ENCODE peak calls at places on chromosomes 7 and 10, in seven cellular contexts. K is SK-N-SH, T is AG04450, F is colonic mucosa, E is cardiac muscle cell, M is GM23338, R is HL-60. Z is an unnamed sample.

GRCh38 chr10:79608505-79609375 is 2.0 kb upstream of the SFTPA1 start:
- DNase-seq in E (peak; percentile 60), K (peak; percentile 66), R (peak; percentile 35), M (peak; percentile 80), F (peak; percentile 34), T (no peak), Z (peak; percentile 8)

GRCh38 chr7:94374231-94374630 is 20.5 kb upstream of the COL1A2 start:
- DNase-seq in F (peak; percentile 51), M (peak; percentile 55), T (peak; percentile 87), K (no peak), E (peak; percentile 45), R (no peak), Z (no peak)

GRCh38 chr10:74153123-74153522 is 2.1 kb downstream of the ADK start:
- DNase-seq in T (no peak), K (peak; percentile 24), R (no peak), M (peak; percentile 68), E (peak; percentile 45), F (no peak), Z (no peak)

GRCh38 chr7:92448185-92448747 is 984 bp downstream of the GATAD1 start:
- DNase-seq in F (peak; percentile 75), R (peak; percentile 47), K (peak; percentile 43), M (peak; percentile 58), T (no peak), E (peak; percentile 54), Z (peak; percentile 76)

GRCh38 chr10:125871341-125871740 is 9.8 kb downstream of the DHX32 start:
- DNase-seq in F (no peak), E (no peak), R (no peak), M (no peak), T (peak; percentile 33), K (no peak), Z (no peak)

GRCh38 chr10:110226926-110227641 is 19.7 kb downstream of the MXI1 start:
- DNase-seq in K (no peak), R (peak; percentile 82), M (peak; percentile 76), F (peak; percentile 83), T (no peak), E (peak; percentile 57), Z (peak; percentile 86)

GRCh38 chr7:28882896-28883470 is 75.1 kb downstream of the TRIL start:
- DNase-seq in F (no peak), M (no peak), T (no peak), R (no peak), K (no peak), E (no peak), Z (no peak)

GRCh38 chr7:98217623-98218582 is 6.7 kb downstream of the BHLHA15 start:
- DNase-seq in K (no peak), F (no peak), M (no peak), E (no peak), R (no peak), T (no peak), Z (no peak)

GRCh38 chr10:6058677-6059475 is 3.3 kb downstream of the IL2RA start:
- DNase-seq in K (no peak), T (no peak), E (no peak), R (no peak), M (no peak), F (no peak), Z (no peak)

GRCh38 chr10:112525215-112525614 is 78.2 kb downstream of the VTI1A start:
- DNase-seq in K (no peak), R (no peak), F (no peak), T (no peak), M (no peak), E (no peak), Z (no peak)

DNA sequence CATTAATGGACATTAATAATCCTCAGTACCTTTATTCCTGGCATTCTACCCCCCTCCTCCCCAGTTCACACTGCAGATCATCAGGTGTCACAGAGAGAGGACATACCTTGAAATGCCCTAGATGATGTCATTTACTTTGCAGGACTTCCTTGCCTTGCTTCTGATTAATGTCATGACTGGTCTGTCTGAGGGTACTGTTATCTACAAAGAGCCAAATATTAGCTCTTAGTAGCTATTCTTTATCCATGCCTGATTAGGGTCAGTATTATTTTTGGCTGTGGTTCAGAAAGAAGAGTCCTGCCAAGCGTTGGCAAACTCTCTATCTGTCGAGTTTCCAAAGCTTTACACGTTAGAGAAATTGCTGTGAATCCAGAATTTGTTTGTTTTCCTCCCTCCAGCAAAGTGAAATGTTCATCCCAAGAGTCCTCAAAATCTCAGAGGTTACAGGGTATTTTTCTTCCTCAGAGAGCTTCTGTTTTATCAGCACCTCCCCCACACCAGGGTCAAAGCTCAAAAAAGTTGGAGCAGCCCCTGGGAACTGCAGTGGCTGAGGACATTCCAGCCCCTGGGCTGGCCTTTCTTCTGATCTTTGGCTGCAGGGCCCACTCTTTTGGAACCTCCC is 12.6 kb downstream of the SCD start:
- DNase-seq in E (peak; percentile 32), T (no peak), R (no peak), M (no peak), F (no peak), K (peak; percentile 57), Z (no peak)
- H3K27ac ChIP-seq in E (peak overlapping the region; percentile 84), T (no peak overlapping the region), R (no peak overlapping the region), M (peak overlapping the region; percentile 93), F (no peak overlapping the region), K (no peak overlapping the region), Z (no peak overlapping the region)

GRCh38 chr7:698515-699259 is 27.8 kb upstream of the DNAAF5 start:
- DNase-seq in F (no peak), E (no peak), T (no peak), R (no peak), K (no peak), M (no peak), Z (no peak)

GRCh38 chr7:701086-701671 is 25.3 kb upstream of the DNAAF5 start:
- DNase-seq in M (no peak), K (no peak), R (no peak), E (no peak), F (no peak), T (no peak), Z (no peak)

GRCh38 chr7:696426-697258 is 29.9 kb upstream of the DNAAF5 start:
- DNase-seq in E (no peak), R (no peak), K (no peak), T (no peak), M (no peak), F (no peak), Z (no peak)

GRCh38 chr7:697259-697615 is 29.3 kb upstream of the DNAAF5 start:
- DNase-seq in E (no peak), F (no peak), R (no peak), T (no peak), K (no peak), M (no peak), Z (no peak)

DNA sequence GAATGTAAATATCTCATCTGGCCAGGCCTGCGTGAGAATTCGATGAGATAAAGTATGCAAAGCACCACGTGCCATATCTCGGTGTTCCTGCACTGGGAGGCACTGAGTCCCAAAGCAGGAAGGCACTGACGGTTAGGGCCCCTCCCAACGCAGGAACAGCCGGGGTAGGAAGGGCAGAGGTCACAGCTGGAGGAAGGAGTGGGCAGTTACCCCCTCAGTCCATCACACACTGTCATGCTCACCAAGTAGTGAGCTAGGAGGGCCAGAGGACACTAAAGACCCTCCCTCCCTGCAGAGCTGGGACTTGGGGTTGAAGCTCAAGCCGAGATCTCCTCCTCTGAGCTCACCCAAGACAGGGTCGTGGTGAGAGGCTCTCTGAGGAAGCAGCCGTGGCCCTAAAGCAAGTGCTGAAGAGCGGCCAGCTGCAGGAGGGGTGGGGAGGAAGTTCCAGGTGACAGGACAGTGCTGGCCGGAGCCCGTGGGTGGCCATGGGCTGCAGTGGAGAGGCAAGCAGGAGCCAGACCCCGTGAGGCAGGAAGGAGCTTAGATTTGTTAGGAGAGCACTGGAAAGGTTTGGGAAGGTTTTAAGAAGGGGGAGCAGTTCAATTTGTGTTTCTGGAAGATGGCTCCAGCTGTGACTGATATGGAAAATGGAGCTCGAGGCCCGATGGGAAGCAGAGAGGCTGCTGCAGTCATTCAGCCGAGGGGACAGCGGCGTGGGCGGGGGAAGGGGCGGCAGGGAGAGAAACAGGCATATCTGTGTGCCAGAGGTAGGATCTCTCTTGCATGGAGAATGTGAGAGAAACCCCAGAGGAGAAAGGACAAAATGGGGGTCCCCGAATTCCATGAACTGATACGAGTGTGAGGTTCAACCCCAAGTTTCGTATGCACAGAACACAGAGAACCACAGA is 27.0 kb upstream of the DNAAF5 start:
- DNase-seq in T (no peak), R (no peak), F (peak; percentile 47), K (no peak), M (no peak), E (no peak), Z (no peak)
- H3K27ac ChIP-seq in T (no peak overlapping the region), R (no peak overlapping the region), F (no peak overlapping the region), K (no peak overlapping the region), M (no peak overlapping the region), E (no peak overlapping the region), Z (no peak overlapping the region)

GRCh38 chr10:32961892-32962369 is 3.9 kb upstream of the ITGB1 start:
- DNase-seq in T (peak; percentile 73), F (no peak), R (no peak), K (no peak), E (peak; percentile 33), M (peak; percentile 74), Z (no peak)

GRCh38 chr10:32961343-32961891 is 3.4 kb upstream of the ITGB1 start:
- DNase-seq in R (no peak), K (no peak), F (no peak), T (no peak), E (no peak), M (no peak), Z (no peak)

GRCh38 chr10:32963102-32963501 is 5.1 kb upstream of the ITGB1 start:
- DNase-seq in K (no peak), R (no peak), F (no peak), E (no peak), T (peak; percentile 50), M (no peak), Z (no peak)

GRCh38 chr10:32964261-32964660 is 6.2 kb upstream of the ITGB1 start:
- DNase-seq in F (no peak), T (no peak), M (no peak), K (no peak), E (no peak), R (no peak), Z (no peak)

DNA sequence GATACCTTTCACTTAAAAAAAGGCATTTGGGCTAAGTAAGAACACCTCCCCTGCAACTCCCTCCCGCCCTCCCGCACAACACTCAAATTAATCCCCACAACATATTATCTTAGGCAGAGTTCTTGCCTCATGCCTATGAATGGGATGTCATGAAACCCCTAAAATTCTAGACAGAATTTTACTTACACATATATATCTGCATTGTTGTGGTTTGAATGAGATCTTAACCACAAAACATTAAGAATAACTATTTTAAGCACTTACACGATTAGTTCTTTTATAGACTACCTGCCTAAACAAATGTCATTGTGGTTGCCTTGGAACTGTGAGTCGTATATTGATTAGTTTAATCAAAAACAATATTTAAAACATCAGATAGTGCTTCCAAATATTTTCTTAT is 4.5 kb upstream of the ITGB1 start:
- DNase-seq in T (no peak), K (no peak), M (no peak), F (no peak), E (no peak), R (no peak), Z (no peak)
- H3K27ac ChIP-seq in T (peak overlapping the region; percentile 84), K (peak overlapping the region; percentile 91), M (peak overlapping the region; percentile 86), F (peak overlapping the region; percentile 66), E (peak overlapping the region; percentile 75), R (no peak overlapping the region), Z (no peak overlapping the region)

GRCh38 chr7:90728568-90728967 is 132.4 kb downstream of the CDK14 start:
- DNase-seq in K (no peak), R (no peak), E (no peak), F (no peak), M (no peak), T (no peak), Z (no peak)
- H3K27ac ChIP-seq in K (no peak overlapping the region), R (no peak overlapping the region), E (no peak overlapping the region), F (no peak overlapping the region), M (no peak overlapping the region), T (no peak overlapping the region), Z (no peak overlapping the region)